ENCODE peak calls at places on chromosomes 2 and 18, in four cellular contexts. Q is trophoblast cell, N is H9, U is IMR-90. C is an unnamed sample.

GRCh38 chr18:24064701-24065100 is 50.1 kb downstream of the TTC39C start:
- DNase-seq in Q (no peak), N (no peak), U (no peak), C (no peak)

GRCh38 chr2:88019985-88020384 is 3.6 kb upstream of the RNU2-63P start:
- DNase-seq in Q (peak; percentile 58), N (no peak), U (no peak), C (no peak)

GRCh38 chr2:161250864-161251436 is 57.3 kb upstream of the PSMD14 start:
- DNase-seq in Q (peak; percentile 88), N (peak; percentile 43), U (peak; percentile 37), C (no peak)

GRCh38 chr2:34408100-34408499 is 809.0 kb upstream of the FAM98A start:
- DNase-seq in Q (no peak), N (no peak), U (no peak), C (no peak)

GRCh38 chr18:79361766-79362522 is 33.8 kb upstream of the NFATC1 start:
- DNase-seq in Q (no peak), N (peak; percentile 20), U (peak; percentile 95), C (no peak)

GRCh38 chr2:169001116-169001815 is 29.9 kb downstream of the ABCB11 start:
- DNase-seq in Q (peak; percentile 23), N (no peak), U (no peak), C (no peak)

GRCh38 chr2:39949131-39949530 is 170.1 kb upstream of the THUMPD2 start:
- DNase-seq in Q (no peak), N (no peak), U (no peak), C (no peak)

GRCh38 chr2:158969717-158970521 is 1.5 kb downstream of the TANC1 start:
- DNase-seq in Q (peak; percentile 70), N (peak; percentile 53), U (peak; percentile 21), C (peak; percentile 21)

GRCh38 chr18:63325086-63325686 is 5.6 kb upstream of the BCL2 start:
- DNase-seq in Q (no peak), N (no peak), U (no peak), C (no peak)

GRCh38 chr2:205709319-205709718 is 27.0 kb downstream of the NRP2 start:
- DNase-seq in Q (peak; percentile 96), N (no peak), U (no peak), C (no peak)

GRCh38 chr18:46073474-46074331 is 1.6 kb upstream of the PSTPIP2 start:
- DNase-seq in Q (peak; percentile 94), N (no peak), U (peak; percentile 69), C (peak; percentile 67)

GRCh38 chr2:67917332-67918054 is 145.3 kb downstream of the C1D start:
- DNase-seq in Q (peak; percentile 95), N (no peak), U (peak; percentile 92), C (no peak)

GRCh38 chr18:27382477-27383216 is 197.5 kb upstream of the CHST9 start:
- DNase-seq in Q (no peak), N (no peak), U (no peak), C (no peak)

GRCh38 chr2:11716689-11717321 is 29.6 kb upstream of the LPIN1 start:
- DNase-seq in Q (peak; percentile 5), N (no peak), U (peak; percentile 26), C (no peak)

GRCh38 chr2:314561-315336 is 26.9 kb upstream of the ALKAL2 start:
- DNase-seq in Q (no peak), N (no peak), U (no peak), C (no peak)

GRCh38 chr2:48448274-48449061 is 81.5 kb upstream of the STON1 start:
- DNase-seq in Q (peak; percentile 45), N (no peak), U (peak; percentile 71), C (no peak)

GRCh38 chr2:178807227-178808008 is at the start of gene TTN:
- DNase-seq in Q (no peak), N (no peak), U (no peak), C (no peak)

GRCh38 chr2:171985076-171985475 is 14.7 kb upstream of the METAP1D start:
- DNase-seq in Q (peak; percentile 75), N (no peak), U (peak; percentile 2), C (no peak)

GRCh38 chr2:154447727-154448418 is 250.6 kb upstream of the KCNJ3 start:
- DNase-seq in Q (no peak), N (no peak), U (no peak), C (no peak)

GRCh38 chr2:71792926-71793761 is 339.8 kb downstream of the DYSF start:
- DNase-seq in Q (peak; percentile 46), N (no peak), U (peak; percentile 38), C (no peak)

GRCh38 chr2:147647816-147648215 is 197.0 kb upstream of the ACVR2A start:
- DNase-seq in Q (no peak), N (no peak), U (no peak), C (no peak)
- H3K14ac ChIP-seq in Q (no peak overlapping the region), N (no peak overlapping the region), U (no peak overlapping the region), C (no peak overlapping the region)

GRCh38 chr2:54325148-54325547 is 69.1 kb upstream of the TSPYL6 start:
- DNase-seq in Q (no peak), N (no peak), U (no peak), C (no peak)

GRCh38 chr2:54318810-54319209 is 62.8 kb upstream of the TSPYL6 start:
- DNase-seq in Q (no peak), N (no peak), U (no peak), C (no peak)

DNA sequence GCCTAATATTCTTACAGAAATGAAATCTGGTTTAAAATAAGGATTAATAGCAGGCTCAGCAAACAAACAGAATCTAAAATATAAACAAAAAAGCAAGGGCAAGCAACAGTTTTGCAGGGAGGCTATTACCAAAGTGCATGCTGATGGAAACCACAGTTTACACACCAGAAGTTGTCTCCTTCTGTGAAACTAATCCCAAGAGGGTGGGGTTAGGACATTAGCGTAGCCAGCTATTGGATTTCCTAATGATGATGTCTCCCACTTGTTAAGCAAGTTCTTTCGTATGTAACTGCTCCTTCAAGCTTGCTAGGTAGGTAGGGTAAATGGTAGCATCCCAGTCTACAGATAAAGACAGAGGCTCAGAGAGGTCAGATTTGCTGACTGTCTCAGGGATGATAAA is 65.0 kb upstream of the TSPYL6 start:
- DNase-seq in Q (no peak), N (no peak), U (no peak), C (no peak)
- H3K14ac ChIP-seq in Q (no peak overlapping the region), N (no peak overlapping the region), U (no peak overlapping the region), C (no peak overlapping the region)

GRCh38 chr2:216632952-216633615 is at the start of gene IGFBP2:
- DNase-seq in Q (peak; percentile 21), N (peak; percentile 87), U (peak; percentile 40), C (peak; percentile 85)
- H3K14ac ChIP-seq in Q (peak within 1 kb of the TSS; percentile 81), N (peak within 1 kb of the TSS; percentile 86), U (no peak within 1 kb of the TSS), C (peak within 1 kb of the TSS; percentile 42)

GRCh38 chr2:225103737-225104141 is 61.5 kb upstream of the DOCK10 start:
- DNase-seq in Q (peak; percentile 43), N (no peak), U (peak; percentile 73), C (no peak)

GRCh38 chr2:225100269-225100668 is 58.0 kb upstream of the DOCK10 start:
- DNase-seq in Q (peak; percentile 68), N (no peak), U (peak; percentile 34), C (no peak)

GRCh38 chr2:225104321-225104720 is 62.1 kb upstream of the DOCK10 start:
- DNase-seq in Q (peak; percentile 78), N (no peak), U (no peak), C (no peak)

GRCh38 chr2:225097035-225097434 is 54.8 kb upstream of the DOCK10 start:
- DNase-seq in Q (no peak), N (no peak), U (peak; percentile 87), C (no peak)

GRCh38 chr2:225100856-225101294 is 58.6 kb upstream of the DOCK10 start:
- DNase-seq in Q (peak; percentile 51), N (no peak), U (peak; percentile 97), C (no peak)
- H3K14ac ChIP-seq in Q (no peak overlapping the region), N (no peak overlapping the region), U (peak overlapping the region; percentile 83), C (no peak overlapping the region)

C was measured in neuronal stem cell.